ENCODE peak calls at places on chromosomes 4 and X, in eight cellular contexts. E is GM06990; O is right lobe of liver; X is lower leg skin; Y is effector memory CD4-positive, alpha-beta T cell; T is cardiac fibroblast; K is psoas muscle; J is fibroblast of pulmonary artery. L is an unnamed sample.

GRCh38 chr4:153655928-153656327 is 28.2 kb upstream of the TLR2 start:
- DNase-seq in E (no peak), O (peak), X (no peak), Y (no peak), T (peak), K (peak), J (peak), L (peak)

GRCh38 chr4:7261174-7261573 is 68.8 kb downstream of the SORCS2 start:
- DNase-seq in E (no peak), O (no peak), X (no peak), Y (no peak), T (no peak), K (no peak), J (no peak), L (no peak)

GRCh38 chr4:135371137-135371536 is 1169.5 kb upstream of the PABPC4L start:
- DNase-seq in E (no peak), O (no peak), X (no peak), Y (no peak), T (no peak), K (no peak), J (no peak), L (no peak)

GRCh38 chr4:1501754-1502500 is 95.7 kb upstream of the NKX1-1 start:
- DNase-seq in E (no peak), O (no peak), X (peak), Y (no peak), T (no peak), K (peak), J (no peak), L (no peak)

GRCh38 chrX:55815546-55815945 is 98.0 kb downstream of the RRAGB start:
- DNase-seq in E (no peak), O (no peak), X (no peak), Y (no peak), T (no peak), K (no peak), J (no peak), L (no peak)

GRCh38 chr4:67918428-67918827 is 34.6 kb upstream of the TMPRSS11D start:
- DNase-seq in E (no peak), O (no peak), X (no peak), Y (no peak), T (no peak), K (no peak), J (no peak), L (no peak)

GRCh38 chrX:151604931-151605330 is 41.5 kb downstream of the PASD1 start:
- DNase-seq in E (no peak), O (no peak), X (no peak), Y (no peak), T (no peak), K (no peak), J (no peak), L (no peak)

GRCh38 chr4:44632733-44633132 is 18.7 kb downstream of the YIPF7 start:
- DNase-seq in E (no peak), O (no peak), X (no peak), Y (no peak), T (no peak), K (no peak), J (no peak), L (no peak)

GRCh38 chr4:183905593-183906485 is 732 bp downstream of the STOX2 start:
- DNase-seq in E (peak), O (peak), X (no peak), Y (no peak), T (peak), K (peak), J (peak), L (peak)

GRCh38 chr4:55498051-55498450 is 48.7 kb downstream of the CLOCK start:
- DNase-seq in E (no peak), O (no peak), X (no peak), Y (no peak), T (no peak), K (no peak), J (no peak), L (no peak)

GRCh38 chrX:9538544-9539045 is 73.7 kb downstream of the TBL1X start:
- DNase-seq in E (no peak), O (no peak), X (peak), Y (no peak), T (no peak), K (no peak), J (no peak), L (no peak)

GRCh38 chr4:15902741-15903140 is 35.8 kb downstream of the FGFBP1 start:
- DNase-seq in E (no peak), O (no peak), X (peak), Y (no peak), T (no peak), K (no peak), J (no peak), L (no peak)

GRCh38 chrX:70088281-70088680 is 26.0 kb downstream of the OTUD6A start:
- DNase-seq in E (no peak), O (no peak), X (no peak), Y (no peak), T (peak), K (no peak), J (peak), L (no peak)

GRCh38 chrX:151988706-151989299 is 14.3 kb upstream of the GABRE start:
- DNase-seq in E (no peak), O (no peak), X (no peak), Y (no peak), T (peak), K (no peak), J (no peak), L (no peak)

GRCh38 chr4:40479378-40479777 is 144.2 kb downstream of the CHRNA9 start:
- DNase-seq in E (no peak), O (no peak), X (no peak), Y (no peak), T (no peak), K (no peak), J (no peak), L (no peak)

GRCh38 chrX:46477435-46477834 is 67.8 kb downstream of the ZNF674 start:
- DNase-seq in E (no peak), O (no peak), X (no peak), Y (no peak), T (peak), K (no peak), J (peak), L (no peak)

GRCh38 chr4:143282170-143282760 is 54.4 kb upstream of the GAB1 start:
- DNase-seq in E (no peak), O (no peak), X (no peak), Y (no peak), T (peak), K (no peak), J (no peak), L (no peak)

GRCh38 chr4:139670765-139671164 is 5.1 kb downstream of the MGST2 start:
- DNase-seq in E (no peak), O (no peak), X (peak), Y (no peak), T (no peak), K (no peak), J (no peak), L (no peak)

GRCh38 chr4:134313591-134313990 is 112.0 kb upstream of the PABPC4L start:
- DNase-seq in E (no peak), O (no peak), X (no peak), Y (no peak), T (no peak), K (no peak), J (no peak), L (no peak)

GRCh38 chr4:139609647-139610046 is 53.6 kb upstream of the SETD7 start:
- DNase-seq in E (no peak), O (no peak), X (no peak), Y (no peak), T (peak), K (no peak), J (peak), L (no peak)

GRCh38 chr4:6834867-6835266 is 52.3 kb downstream of the KIAA0232 start:
- DNase-seq in E (no peak), O (no peak), X (no peak), Y (no peak), T (peak), K (peak), J (peak), L (no peak)

GRCh38 chr4:149841686-149842085 is 26.0 kb upstream of the IQCM start:
- DNase-seq in E (no peak), O (no peak), X (no peak), Y (no peak), T (no peak), K (no peak), J (no peak), L (no peak)

GRCh38 chr4:2596153-2596552 is 59.7 kb downstream of the FAM193A start:
- DNase-seq in E (no peak), O (no peak), X (peak), Y (no peak), T (no peak), K (no peak), J (no peak), L (no peak)

GRCh38 chr4:121138014-121138413 is 26.1 kb downstream of the TNIP3 start:
- DNase-seq in E (peak), O (no peak), X (no peak), Y (no peak), T (no peak), K (no peak), J (no peak), L (no peak)

GRCh38 chr4:97411352-97411751 is 731.9 kb downstream of the STPG2 start:
- DNase-seq in E (no peak), O (no peak), X (no peak), Y (no peak), T (no peak), K (no peak), J (no peak), L (no peak)

GRCh38 chr4:81452452-81453011 is 19.2 kb downstream of the RASGEF1B start:
- DNase-seq in E (no peak), O (no peak), X (no peak), Y (no peak), T (no peak), K (no peak), J (no peak), L (no peak)

GRCh38 chrX:106874075-106874474 is 29.1 kb downstream of the RIPPLY1 start:
- DNase-seq in E (no peak), O (no peak), X (no peak), Y (no peak), T (peak), K (no peak), J (peak), L (no peak)

GRCh38 chrX:10176121-10177003 is 19.6 kb downstream of the CLCN4 start:
- DNase-seq in E (no peak), O (peak), X (no peak), Y (no peak), T (no peak), K (no peak), J (no peak), L (no peak)

GRCh38 chrX:48919947-48920712 is 1.3 kb upstream of the PIM2 start:
- DNase-seq in E (no peak), O (no peak), X (no peak), Y (peak), T (no peak), K (no peak), J (no peak), L (no peak)

GRCh38 chrX:74853255-74853654 is 72.0 kb downstream of the NEXMIF start:
- DNase-seq in E (no peak), O (no peak), X (no peak), Y (no peak), T (no peak), K (no peak), J (no peak), L (no peak)

GRCh38 chr4:113146876-113147358 is 97.5 kb downstream of the ANK2 start:
- DNase-seq in E (peak), O (no peak), X (no peak), Y (no peak), T (peak), K (no peak), J (no peak), L (no peak)

GRCh38 chr4:156312261-156312847 is 358.7 kb upstream of the CTSO start:
- DNase-seq in E (peak), O (no peak), X (no peak), Y (no peak), T (peak), K (no peak), J (peak), L (no peak)

GRCh38 chrX:68902706-68903105 is 73.9 kb downstream of the EFNB1 start:
- DNase-seq in E (no peak), O (no peak), X (no peak), Y (no peak), T (no peak), K (no peak), J (no peak), L (no peak)
- H3K4me3 ChIP-seq in E (no peak), O (no peak), X (no peak), Y (no peak), T (no peak), K (no peak), J (no peak), L (no peak)

GRCh38 chrX:17656035-17656418 is 81.3 kb upstream of the SCML1 start:
- DNase-seq in E (no peak), O (no peak), X (no peak), Y (no peak), T (no peak), K (no peak), J (no peak), L (no peak)

GRCh38 chrX:17655232-17656034 is 81.9 kb upstream of the SCML1 start:
- DNase-seq in E (no peak), O (no peak), X (no peak), Y (no peak), T (no peak), K (no peak), J (peak), L (no peak)

GRCh38 chrX:17654116-17654515 is 83.2 kb upstream of the SCML1 start:
- DNase-seq in E (no peak), O (no peak), X (no peak), Y (peak), T (no peak), K (no peak), J (no peak), L (no peak)

DNA sequence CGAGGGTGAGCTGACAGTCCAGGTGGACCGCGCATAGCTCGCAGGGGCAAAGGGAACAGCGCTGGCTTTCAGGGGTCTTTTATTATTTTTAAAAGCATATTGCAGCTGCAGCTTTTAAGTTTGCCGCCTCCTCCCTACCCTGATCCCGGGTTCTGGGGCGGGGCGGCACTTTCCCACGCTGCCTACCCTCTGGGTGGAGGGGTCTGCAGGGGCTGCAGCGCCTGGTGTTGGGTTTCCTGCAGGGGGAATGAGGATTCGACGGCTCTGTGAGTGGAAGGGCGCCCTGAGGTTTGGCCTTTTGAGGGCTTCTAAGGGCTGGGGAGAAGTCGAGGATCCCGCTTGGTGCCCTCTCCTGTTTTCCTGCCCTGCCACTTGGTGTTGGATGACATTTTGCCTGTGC is 80.7 kb upstream of the SCML1 start:
- DNase-seq in E (no peak), O (no peak), X (no peak), Y (no peak), T (no peak), K (no peak), J (no peak), L (no peak)
- H3K4me3 ChIP-seq in E (no peak), O (no peak), X (no peak), Y (no peak), T (no peak), K (no peak), J (no peak), L (no peak)

DNA sequence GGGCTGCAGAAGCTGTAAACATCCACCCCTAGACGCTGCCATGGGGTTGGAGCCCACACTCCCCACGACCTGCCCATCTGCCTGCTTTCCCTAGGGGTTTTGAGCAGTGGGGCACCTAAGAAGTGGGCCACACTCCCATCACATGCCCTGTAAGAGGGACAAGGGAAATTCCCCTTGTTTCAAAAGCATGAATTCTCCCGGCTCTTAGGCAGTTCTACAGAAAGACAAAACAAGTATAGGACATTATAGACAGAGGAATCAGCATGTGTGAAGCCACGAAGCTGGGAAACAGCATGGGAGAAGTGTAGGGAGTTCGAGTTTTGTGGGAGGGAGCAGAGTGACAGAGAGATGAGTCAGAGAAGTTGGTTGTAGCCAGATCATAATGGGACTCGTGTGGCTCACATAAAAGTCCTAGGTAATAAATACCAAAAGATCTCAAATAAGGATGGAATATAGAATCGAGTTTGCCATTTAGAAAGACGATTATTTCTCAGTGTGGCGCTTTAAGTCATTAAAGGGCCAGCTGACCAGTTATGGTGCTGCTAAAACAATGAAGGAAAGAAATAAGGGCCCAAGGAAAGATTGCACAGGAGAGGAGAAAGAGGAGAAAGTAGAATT is 23.9 kb downstream of the APOO start:
- DNase-seq in E (no peak), O (no peak), X (peak), Y (no peak), T (peak), K (no peak), J (peak), L (no peak)
- H3K4me3 ChIP-seq in E (no peak), O (no peak), X (no peak), Y (no peak), T (no peak), K (no peak), J (no peak), L (no peak)

GRCh38 chr4:86302242-86302641 is 57.6 kb downstream of the MAPK10 start:
- DNase-seq in E (peak), O (no peak), X (no peak), Y (no peak), T (peak), K (no peak), J (peak), L (no peak)

GRCh38 chr4:86307432-86307831 is 52.4 kb downstream of the MAPK10 start:
- DNase-seq in E (no peak), O (no peak), X (no peak), Y (no peak), T (peak), K (no peak), J (peak), L (no peak)

GRCh38 chr4:86306816-86307215 is 53.0 kb downstream of the MAPK10 start:
- DNase-seq in E (no peak), O (no peak), X (no peak), Y (no peak), T (peak), K (no peak), J (peak), L (no peak)
- H3K4me3 ChIP-seq in E (no peak), O (no peak), X (no peak), Y (no peak), T (no peak), K (no peak), J (no peak), L (no peak)

GRCh38 chrX:101385026-101385684 is 836 bp downstream of the BTK start:
- DNase-seq in E (no peak), O (no peak), X (no peak), Y (no peak), T (no peak), K (no peak), J (no peak), L (no peak)
- H3K4me3 ChIP-seq in E (peak), O (no peak), X (no peak), Y (no peak), T (no peak), K (no peak), J (no peak), L (no peak)

GRCh38 chrX:153498453-153498852 is 3.7 kb downstream of the BGN start:
- DNase-seq in E (no peak), O (no peak), X (no peak), Y (no peak), T (no peak), K (no peak), J (no peak), L (no peak)

GRCh38 chrX:153495362-153495751 is 577 bp downstream of the BGN start:
- DNase-seq in E (no peak), O (no peak), X (no peak), Y (no peak), T (peak), K (no peak), J (peak), L (peak)

GRCh38 chrX:153494541-153495361 is at the start of gene BGN:
- DNase-seq in E (no peak), O (no peak), X (no peak), Y (no peak), T (peak), K (no peak), J (peak), L (peak)

GRCh38 chrX:153494061-153494460 is 719 bp upstream of the BGN start:
- DNase-seq in E (no peak), O (no peak), X (no peak), Y (no peak), T (no peak), K (no peak), J (no peak), L (no peak)

DNA sequence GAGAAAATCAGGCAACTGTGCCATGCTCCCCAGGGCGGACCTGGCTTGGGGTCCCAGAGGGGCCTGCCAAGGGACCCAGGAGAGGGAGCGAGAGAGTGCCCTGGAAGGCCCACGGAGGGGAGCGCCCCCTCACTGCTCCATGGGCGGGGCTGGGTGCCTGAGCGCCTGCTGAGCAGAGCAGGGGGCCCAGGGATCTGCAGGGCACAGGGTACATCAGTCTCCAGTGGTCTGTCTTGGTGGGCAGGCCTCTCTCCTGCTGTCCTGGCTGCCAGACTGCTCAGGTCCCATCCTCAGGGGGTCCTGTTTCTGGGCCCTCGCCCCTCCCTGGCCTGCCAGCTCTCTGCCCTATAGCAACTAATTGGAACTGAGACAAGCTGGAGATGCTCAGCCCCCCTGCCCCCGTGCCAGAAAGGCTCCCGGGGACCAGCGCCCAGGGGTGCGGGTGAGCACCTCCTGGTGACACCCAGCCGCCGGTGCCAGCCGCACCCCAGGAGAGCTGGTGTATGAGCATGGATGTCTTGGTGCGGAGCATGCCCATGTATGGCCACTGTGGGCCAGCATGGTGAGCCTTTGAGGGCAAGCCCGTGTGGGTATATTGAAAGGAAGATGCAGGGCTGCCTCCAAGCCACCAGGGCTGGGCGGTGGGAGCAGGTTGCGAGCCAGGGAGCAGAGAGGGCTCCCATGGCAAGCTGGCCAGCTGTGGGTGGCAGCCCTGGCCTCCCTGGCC is 1.3 kb downstream of the BGN start:
- DNase-seq in E (no peak), O (no peak), X (no peak), Y (no peak), T (no peak), K (no peak), J (no peak), L (no peak)
- H3K4me3 ChIP-seq in E (no peak), O (peak), X (no peak), Y (no peak), T (peak), K (peak), J (peak), L (peak)